ENCODE peak calls at places on chromosomes 16 and 17, in six cellular contexts. I is activated T-cell treated with anti-CD3 and anti-CD28 coated beads, Interleukin-2, amount 50 U/mL, for 72 hours; X is activated CD8-positive, alpha-beta T cell treated with anti-CD3 and anti-CD28 coated beads for 36 hours; C is RCC 7860; L is thyroid gland; Z is ovary. S is an unnamed sample.

GRCh38 chr17:58232707-58233156 is 5.7 kb upstream of the LPO start:
- DNase-seq in I (peak; percentile 36), X (peak; percentile 64), C (peak; percentile 98), L (no peak), Z (no peak), S (peak; percentile 22)

GRCh38 chr16:13099822-13100221 is 198.4 kb downstream of the SHISA9 start:
- DNase-seq in I (no peak), X (no peak), C (no peak), L (no peak), Z (no peak), S (no peak)

GRCh38 chr16:70730016-70730415 is 44.2 kb upstream of the MTSS2 start:
- DNase-seq in I (no peak), X (no peak), C (no peak), L (no peak), Z (no peak), S (no peak)

GRCh38 chr17:51947160-51947559 is 211.4 kb downstream of the CA10 start:
- DNase-seq in I (no peak), X (no peak), C (no peak), L (no peak), Z (no peak), S (no peak)

GRCh38 chr17:76534831-76535732 is 2.4 kb downstream of the CYGB start:
- DNase-seq in I (no peak), X (no peak), C (no peak), L (no peak), Z (no peak), S (no peak)

GRCh38 chr17:81335388-81336157 is 40.5 kb upstream of the SLC38A10 start:
- DNase-seq in I (no peak), X (no peak), C (no peak), L (peak; percentile 31), Z (no peak), S (no peak)

GRCh38 chr16:88703486-88704309 is 2.5 kb downstream of the RNF166 start:
- DNase-seq in I (peak; percentile 84), X (peak; percentile 94), C (no peak), L (no peak), Z (no peak), S (no peak)

GRCh38 chr17:72602517-72603345 is 481.9 kb downstream of the SOX9 start:
- DNase-seq in I (no peak), X (no peak), C (peak; percentile 90), L (no peak), Z (no peak), S (peak; percentile 66)

GRCh38 chr16:21028728-21029127 is 121.9 kb downstream of the DNAH3 start:
- DNase-seq in I (no peak), X (no peak), C (no peak), L (no peak), Z (no peak), S (peak; percentile 2)

GRCh38 chr16:3963203-3963602 is 82.7 kb upstream of the CREBBP start:
- DNase-seq in I (peak; percentile 17), X (peak; percentile 38), C (no peak), L (no peak), Z (no peak), S (no peak)

S was measured in LHCN-M2.